ENCODE peak calls at places on chromosomes 6 and 20, in five cellular contexts. D is H54; B is activated naive CD8-positive, alpha-beta T cell treated with anti-CD3 and anti-CD28 coated beads, Interleukin-2, amount 10 ng/mL, durations not matched to agents 7 days and 5 days; U is fibroblast of the aortic adventitia; N is fibroblast of the conjunctiva. H is an unnamed sample.

GRCh38 chr6:32882879-32883250 is 28.9 kb downstream of the PSMB9 start:
- DNase-seq in D (no peak), B (no peak), U (peak; percentile 44), N (no peak), H (no peak)

GRCh38 chr6:149233056-149233715 is 84.3 kb upstream of the TAB2 start:
- DNase-seq in D (peak; percentile 39), B (peak; percentile 58), U (peak; percentile 91), N (peak; percentile 55), H (peak; percentile 73)

GRCh38 chr6:109718991-109719390 is 27.9 kb downstream of the FIG4 start:
- DNase-seq in D (no peak), B (no peak), U (no peak), N (no peak), H (no peak)

GRCh38 chr6:17226766-17227338 is 54.3 kb upstream of the RBM24 start:
- DNase-seq in D (no peak), B (no peak), U (no peak), N (no peak), H (no peak)

GRCh38 chr20:19851863-19852262 is 93.8 kb downstream of the RIN2 start:
- DNase-seq in D (no peak), B (no peak), U (no peak), N (no peak), H (no peak)

GRCh38 chr20:37464173-37464572 is 56.9 kb upstream of the NNAT start:
- DNase-seq in D (no peak), B (no peak), U (no peak), N (no peak), H (no peak)

GRCh38 chr6:24196198-24196597 is 70.2 kb downstream of the NRSN1 start:
- DNase-seq in D (no peak), B (no peak), U (no peak), N (no peak), H (no peak)

GRCh38 chr6:100343678-100344077 is 121.0 kb downstream of the SIM1 start:
- DNase-seq in D (no peak), B (no peak), U (peak; percentile 37), N (no peak), H (no peak)

GRCh38 chr6:129164032-129164431 is 281.1 kb downstream of the LAMA2 start:
- DNase-seq in D (no peak), B (no peak), U (no peak), N (no peak), H (no peak)

GRCh38 chr6:11921017-11921438 is 91.1 kb upstream of the HIVEP1 start:
- DNase-seq in D (peak; percentile 90), B (no peak), U (peak; percentile 93), N (peak; percentile 65), H (no peak)

GRCh38 chr20:25304025-25304549 is 56.2 kb downstream of the PYGB start:
- DNase-seq in D (no peak), B (no peak), U (no peak), N (no peak), H (no peak)

GRCh38 chr6:152635949-152636674 is 1.1 kb downstream of the SYNE1 start:
- DNase-seq in D (no peak), B (no peak), U (peak; percentile 51), N (no peak), H (no peak)

GRCh38 chr20:53337419-53338101 is 256.1 kb downstream of the ZNF217 start:
- DNase-seq in D (no peak), B (no peak), U (no peak), N (no peak), H (no peak)

GRCh38 chr6:150142657-150143501 is at the start of gene PPP1R14C:
- DNase-seq in D (peak; percentile 19), B (peak; percentile 54), U (no peak), N (no peak), H (peak; percentile 73)

GRCh38 chr6:48766349-48766748 is 655.4 kb upstream of the PTCHD4 start:
- DNase-seq in D (peak; percentile 23), B (no peak), U (peak; percentile 81), N (peak; percentile 27), H (no peak)

GRCh38 chr6:170435766-170436165 is 117.3 kb downstream of the PSMB1 start:
- DNase-seq in D (no peak), B (no peak), U (no peak), N (no peak), H (no peak)

GRCh38 chr6:145963216-145964068 is 716 bp downstream of the SHPRH start:
- DNase-seq in D (peak; percentile 11), B (peak; percentile 57), U (peak; percentile 42), N (no peak), H (peak; percentile 61)

GRCh38 chr6:13787146-13787545 is 27.2 kb downstream of the MCUR1 start:
- DNase-seq in D (no peak), B (no peak), U (peak; percentile 77), N (no peak), H (no peak)

GRCh38 chr20:43975096-43975768 is 60.6 kb downstream of the TOX2 start:
- DNase-seq in D (peak; percentile 74), B (no peak), U (peak; percentile 96), N (peak; percentile 89), H (no peak)

GRCh38 chr20:12977634-12978394 is 31.0 kb upstream of the SPTLC3 start:
- DNase-seq in D (no peak), B (no peak), U (no peak), N (no peak), H (no peak)

GRCh38 chr20:52001999-52002666 is 189.4 kb downstream of the ZFP64 start:
- DNase-seq in D (no peak), B (no peak), U (no peak), N (no peak), H (peak; percentile 38)

GRCh38 chr20:59581983-59582679 is 22.2 kb upstream of the PHACTR3 start:
- DNase-seq in D (no peak), B (no peak), U (no peak), N (no peak), H (no peak)

GRCh38 chr20:17679786-17680127 is 2.3 kb downstream of the RRBP1 start:
- DNase-seq in D (no peak), B (no peak), U (no peak), N (no peak), H (no peak)

GRCh38 chr20:21182832-21183563 is 57.1 kb downstream of the KIZ start:
- DNase-seq in D (peak; percentile 42), B (no peak), U (peak; percentile 82), N (peak; percentile 52), H (no peak)

H was measured in KBM-7.